ENCODE peak calls at places on chromosomes 13 and 19, in four cellular contexts. R is IMR-90, I is K562, Y is GM12878. T is an unnamed sample.

GRCh38 chr19:9967326-9967725 is 31.0 kb upstream of the OLFM2 start:
- DNase-seq in R (peak; percentile 30), I (no peak), Y (no peak), T (no peak)

GRCh38 chr13:81917829-81918228 is 1576.9 kb upstream of the SPRY2 start:
- DNase-seq in Y (no peak), I (no peak), R (no peak), T (no peak)

GRCh38 chr13:80276371-80277289 is 64.3 kb downstream of the SPRY2 start:
- DNase-seq in R (peak; percentile 23), Y (no peak), I (no peak), T (peak; percentile 79)

GRCh38 chr19:49894879-49895565 is 1.7 kb downstream of the IL4I1 start:
- DNase-seq in I (no peak), Y (no peak), R (no peak), T (no peak)

GRCh38 chr19:5953680-5954213 is 24.2 kb downstream of the RANBP3 start:
- DNase-seq in I (peak; percentile 41), R (no peak), Y (no peak), T (no peak)

GRCh38 chr13:111658150-111659100 is 338.0 kb downstream of the TEX29 start:
- DNase-seq in R (no peak), Y (no peak), I (no peak), T (no peak)

GRCh38 chr19:49165865-49166301 is 8.3 kb downstream of the TRPM4 start:
- DNase-seq in R (no peak), I (peak; percentile 18), Y (no peak), T (no peak)

GRCh38 chr19:48490980-48491792 is 20.4 kb downstream of the LMTK3 start:
- DNase-seq in R (no peak), Y (no peak), I (peak; percentile 95), T (no peak)

GRCh38 chr13:64154514-64154913 is 2738.9 kb upstream of the PCDH20 start:
- DNase-seq in I (no peak), R (peak; percentile 40), Y (no peak), T (peak; percentile 69)

GRCh38 chr19:33316521-33317284 is 14.4 kb upstream of the CEBPA start:
- DNase-seq in I (no peak), Y (no peak), R (no peak), T (no peak)

GRCh38 chr19:11505032-11505503 is 571 bp downstream of the ZNF653 start:
- DNase-seq in I (peak; percentile 98), R (peak; percentile 91), Y (peak; percentile 89), T (peak; percentile 98)

GRCh38 chr19:11506101-11506555 is 489 bp upstream of the ZNF653 start:
- DNase-seq in R (no peak), I (no peak), Y (no peak), T (no peak)

GRCh38 chr19:11504502-11505031 is 1.1 kb downstream of the ZNF653 start:
- DNase-seq in R (no peak), I (no peak), Y (no peak), T (no peak)

GRCh38 chr19:11507370-11508078 is 1.9 kb upstream of the ZNF653 start:
- DNase-seq in R (no peak), I (no peak), Y (no peak), T (no peak)

DNA sequence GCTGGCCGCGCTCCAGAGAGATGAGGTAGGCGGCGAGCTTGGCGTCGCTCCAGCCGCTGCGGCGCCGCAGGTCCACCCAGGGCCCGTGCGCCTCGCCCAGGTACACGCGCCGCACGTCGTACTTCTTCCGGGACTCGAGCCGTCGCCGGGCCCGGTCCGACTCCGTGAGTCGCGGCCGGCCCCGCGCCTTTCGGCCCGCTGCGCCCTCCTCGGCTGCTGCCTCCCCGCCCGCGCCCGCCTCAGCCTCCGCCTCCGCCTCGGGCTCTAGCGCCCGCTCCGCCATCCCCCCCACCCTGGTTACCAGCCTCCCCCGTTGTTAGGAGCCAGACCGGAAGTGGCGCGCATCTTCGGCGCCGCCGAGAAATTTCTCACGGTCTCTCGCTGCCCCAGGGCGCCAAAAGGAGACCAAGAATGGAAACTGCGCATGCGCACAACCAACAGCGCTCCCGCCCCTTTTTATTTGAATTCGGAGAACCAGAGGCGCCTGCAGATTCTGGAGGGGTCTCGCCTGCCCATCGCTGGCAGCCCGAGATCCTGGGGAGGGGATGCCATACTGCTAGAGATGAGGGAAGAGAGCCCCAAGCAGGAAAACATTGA is at the start of gene ZNF653:
- DNase-seq in R (peak; percentile 92), Y (peak; percentile 70), I (peak; percentile 93), T (peak; percentile 94)
- H2AFZ ChIP-seq in R (peak within 1 kb of the TSS; percentile 90), Y (peak within 1 kb of the TSS; percentile 71), I (peak within 1 kb of the TSS; percentile 78), T (peak within 1 kb of the TSS; percentile 93)

DNA sequence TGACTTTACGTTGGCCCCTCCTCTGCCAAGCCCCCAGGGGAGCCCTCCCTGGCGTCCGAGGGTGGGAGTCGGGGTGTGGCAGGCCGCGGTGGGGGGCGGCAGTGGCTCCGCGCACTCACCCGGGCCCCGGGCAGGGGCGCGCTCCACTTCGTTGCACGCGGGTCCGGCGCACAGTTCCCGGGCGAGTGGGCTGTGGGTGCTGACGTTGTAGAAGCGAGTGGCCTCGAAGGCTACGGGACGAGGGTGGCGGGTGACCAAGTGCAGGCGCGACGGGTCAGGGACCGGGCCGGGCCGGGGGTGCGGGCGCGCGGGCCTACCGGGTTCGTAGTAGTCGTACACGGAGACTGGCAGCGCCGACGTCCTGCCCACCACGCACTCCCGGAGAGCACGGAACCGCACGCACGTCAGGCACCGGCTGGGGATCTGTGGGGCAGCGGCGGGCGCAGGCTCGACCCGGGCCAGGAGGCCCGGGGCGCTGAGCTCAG is 8.8 kb downstream of the F2RL3 start:
- DNase-seq in Y (no peak), I (no peak), R (no peak), T (no peak)
- TF ChIP-seq POLR2A in Y (peak; percentile 28), I (peak; percentile 77), R (no peak), T (no peak)

DNA sequence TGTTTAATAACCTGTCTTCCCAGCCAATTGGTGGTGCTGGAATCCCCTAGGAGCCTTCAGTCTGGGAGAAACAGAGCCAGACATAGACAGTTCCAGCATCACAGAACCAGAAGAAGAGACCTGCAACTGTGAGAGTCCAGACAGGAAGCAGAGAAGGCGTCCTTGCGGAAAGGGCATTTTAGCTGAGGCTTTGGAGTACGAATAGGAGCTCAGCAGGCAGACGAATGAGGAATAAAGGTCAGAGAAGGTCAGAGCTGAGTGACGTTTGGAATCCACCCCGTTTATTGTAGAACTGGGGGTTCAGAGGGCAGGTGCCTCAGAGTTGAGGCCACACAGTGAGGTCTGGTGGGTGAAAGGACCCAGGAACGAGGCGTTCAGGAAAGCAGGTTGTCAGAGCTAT is 5.2 kb downstream of the ARRDC2 start:
- DNase-seq in R (no peak), Y (no peak), I (no peak), T (no peak)
- TF ChIP-seq FOS in R (no peak), Y (no peak), I (no peak), T (no peak)

GRCh38 chr19:52170304-52170703 is 1.1 kb downstream of the ZNF836 start:
- DNase-seq in I (no peak), R (no peak), Y (no peak), T (no peak)
- H2AFZ ChIP-seq in I (no peak overlapping the region), R (peak overlapping the region; percentile 98), Y (peak overlapping the region; percentile 88), T (peak overlapping the region; percentile 98)

GRCh38 chr19:12736854-12737665 is at the start of gene GET3:
- DNase-seq in R (peak; percentile 100), I (peak; percentile 86), Y (peak; percentile 99), T (peak; percentile 100)
- TF ChIP-seq POLR2A in R (peak; percentile 85), I (peak; percentile 85), Y (peak; percentile 93), T (peak; percentile 89)

DNA sequence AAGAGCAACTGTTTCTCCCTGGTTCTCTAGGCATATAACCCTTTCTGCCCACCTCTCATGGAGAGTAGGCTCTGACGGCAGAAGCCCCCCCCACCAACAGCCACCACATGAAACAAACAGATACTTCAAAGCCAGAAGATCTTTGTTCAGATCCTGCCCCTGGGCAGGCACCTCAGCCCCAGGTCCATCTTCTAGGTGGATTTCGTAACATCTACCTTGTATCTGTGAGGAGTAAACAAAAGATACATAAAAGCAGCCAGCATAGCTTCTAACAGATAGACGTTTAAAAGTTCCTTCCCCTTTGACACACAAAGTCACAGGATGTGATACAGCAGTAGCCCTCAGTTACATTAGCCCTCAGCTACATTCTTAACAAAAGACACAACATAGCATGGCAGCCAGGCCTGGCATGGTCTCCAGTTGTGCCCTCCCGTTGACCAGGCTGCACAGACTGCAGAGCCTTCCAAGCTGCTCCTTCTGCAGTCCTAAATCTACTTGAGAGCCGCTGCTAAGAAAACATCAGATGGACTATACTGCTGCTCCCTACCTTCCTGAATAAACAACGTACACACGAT is 35.4 kb downstream of the BRD4 start:
- DNase-seq in Y (no peak), R (no peak), I (no peak), T (no peak)
- TF ChIP-seq FOS in Y (no peak), R (no peak), I (no peak), T (no peak)

T was measured in endothelial cell of umbilical vein.